ENCODE peak calls at places on chromosomes 11 and 22, in ten cellular contexts. M, S, H, O, Q, G, A, K, B and U are unnamed samples.

GRCh38 chr11:74134661-74135515 is 35.9 kb downstream of the C2CD3 start:
- DNase-seq in M (no peak), S (peak; percentile 16), H (no peak), O (no peak), Q (no peak), G (no peak), A (no peak), K (no peak), B (no peak), U (no peak)

GRCh38 chr22:21698430-21699329 is 32.9 kb downstream of the PPIL2 start:
- DNase-seq in M (no peak), S (no peak), H (no peak), O (no peak), Q (peak; percentile 47), G (peak; percentile 19), A (no peak), K (no peak), B (no peak), U (no peak)

GRCh38 chr22:22460635-22461034 is 47.9 kb downstream of the ZNF280B start:
- DNase-seq in M (no peak), S (peak; percentile 1), H (peak; percentile 6), O (no peak), Q (no peak), G (no peak), A (no peak), K (peak; percentile 24), B (no peak), U (no peak)

GRCh38 chr11:131129474-131129873 is 213.2 kb upstream of the SNX19 start:
- DNase-seq in M (no peak), S (no peak), H (no peak), O (no peak), Q (no peak), G (no peak), A (no peak), K (no peak), B (no peak), U (no peak)

GRCh38 chr11:70029831-70030811 is 48.0 kb upstream of the ANO1 start:
- DNase-seq in M (no peak), S (no peak), H (no peak), O (no peak), Q (no peak), G (no peak), A (no peak), K (no peak), B (no peak), U (peak; percentile 55)

GRCh38 chr11:21561589-21561988 is 631.3 kb upstream of the ANO5 start:
- DNase-seq in M (no peak), S (no peak), H (no peak), O (no peak), Q (no peak), G (no peak), A (no peak), K (no peak), B (no peak), U (no peak)

GRCh38 chr22:30701872-30702271 is 7.2 kb downstream of the OSBP2 start:
- DNase-seq in M (no peak), S (no peak), H (no peak), O (peak; percentile 10), Q (no peak), G (no peak), A (no peak), K (no peak), B (no peak), U (no peak)

GRCh38 chr22:38034278-38034882 is 22.8 kb upstream of the PICK1 start:
- DNase-seq in M (peak; percentile 78), S (peak; percentile 77), H (no peak), O (peak; percentile 81), Q (peak; percentile 89), G (peak; percentile 48), A (peak; percentile 80), K (no peak), B (no peak), U (no peak)

GRCh38 chr11:70944141-70944540 is 308.2 kb downstream of the SHANK2 start:
- DNase-seq in M (no peak), S (no peak), H (no peak), O (no peak), Q (no peak), G (no peak), A (no peak), K (no peak), B (no peak), U (no peak)

GRCh38 chr11:124935548-124936514 is at the start of gene HEPACAM:
- DNase-seq in M (peak; percentile 68), S (no peak), H (no peak), O (no peak), Q (no peak), G (no peak), A (peak; percentile 44), K (no peak), B (no peak), U (no peak)

GRCh38 chr11:64688534-64688982 is 34.4 kb downstream of the NRXN2 start:
- DNase-seq in M (peak; percentile 97), S (peak; percentile 71), H (peak; percentile 91), O (peak; percentile 50), Q (peak; percentile 87), G (peak; percentile 57), A (peak; percentile 96), K (peak; percentile 91), B (peak; percentile 90), U (peak; percentile 92)

GRCh38 chr11:114448749-114449484 is 9.7 kb downstream of the REXO2 start:
- DNase-seq in M (no peak), S (no peak), H (no peak), O (no peak), Q (peak; percentile 55), G (no peak), A (no peak), K (no peak), B (peak; percentile 2), U (no peak)

GRCh38 chr11:60658409-60658808 is 41.0 kb upstream of the MS4A8 start:
- DNase-seq in M (no peak), S (no peak), H (no peak), O (no peak), Q (no peak), G (no peak), A (no peak), K (no peak), B (peak; percentile 79), U (no peak)

GRCh38 chr22:27213291-27213690 is 555.9 kb downstream of the MIAT start:
- DNase-seq in M (no peak), S (no peak), H (no peak), O (no peak), Q (no peak), G (no peak), A (no peak), K (no peak), B (no peak), U (no peak)

GRCh38 chr11:124633355-124633754 is 10.7 kb downstream of the TBRG1 start:
- DNase-seq in M (no peak), S (no peak), H (peak; percentile 5), O (no peak), Q (no peak), G (no peak), A (no peak), K (peak; percentile 14), B (no peak), U (no peak)

GRCh38 chr11:66326261-66327111 is 9.6 kb upstream of the CD248 start:
- DNase-seq in M (no peak), S (no peak), H (peak; percentile 90), O (no peak), Q (no peak), G (no peak), A (no peak), K (no peak), B (no peak), U (no peak)

GRCh38 chr11:128409476-128409875 is 177.9 kb downstream of the ETS1 start:
- DNase-seq in M (no peak), S (no peak), H (no peak), O (peak; percentile 60), Q (peak; percentile 40), G (no peak), A (no peak), K (no peak), B (no peak), U (no peak)

GRCh38 chr22:39690901-39691620 is 120.5 kb downstream of the CACNA1I start:
- DNase-seq in M (no peak), S (no peak), H (no peak), O (no peak), Q (no peak), G (no peak), A (no peak), K (no peak), B (no peak), U (no peak)

GRCh38 chr11:95035316-95035715 is 10.3 kb downstream of the KDM4E start:
- DNase-seq in M (no peak), S (no peak), H (no peak), O (no peak), Q (no peak), G (no peak), A (no peak), K (no peak), B (peak; percentile 84), U (no peak)

GRCh38 chr11:66317322-66317765 is 500 bp upstream of the CD248 start:
- DNase-seq in M (no peak), S (no peak), H (peak; percentile 20), O (no peak), Q (peak; percentile 83), G (no peak), A (no peak), K (peak; percentile 77), B (no peak), U (no peak)

GRCh38 chr11:73648629-73649046 is 2.3 kb downstream of the PLEKHB1 start:
- DNase-seq in M (peak; percentile 37), S (no peak), H (no peak), O (no peak), Q (no peak), G (no peak), A (no peak), K (no peak), B (no peak), U (no peak)

GRCh38 chr22:46069518-46070214 is 80.7 kb upstream of the PPARA start:
- DNase-seq in M (peak; percentile 88), S (peak; percentile 81), H (peak; percentile 28), O (peak; percentile 54), Q (peak; percentile 94), G (peak; percentile 87), A (peak; percentile 82), K (no peak), B (peak; percentile 96), U (peak; percentile 94)

GRCh38 chr11:106961518-106961917 is 56.8 kb downstream of the GUCY1A2 start:
- DNase-seq in M (no peak), S (peak; percentile 94), H (no peak), O (peak; percentile 47), Q (peak; percentile 76), G (peak; percentile 78), A (no peak), K (no peak), B (no peak), U (no peak)

GRCh38 chr11:15816270-15816871 is 540.0 kb downstream of the SOX6 start:
- DNase-seq in M (no peak), S (peak; percentile 80), H (no peak), O (peak; percentile 72), Q (peak; percentile 88), G (no peak), A (no peak), K (no peak), B (no peak), U (no peak)

GRCh38 chr22:38177926-38178604 is 3.6 kb downstream of the PLA2G6 start:
- DNase-seq in M (peak; percentile 47), S (peak; percentile 50), H (no peak), O (peak; percentile 53), Q (peak; percentile 81), G (peak; percentile 78), A (peak; percentile 60), K (no peak), B (no peak), U (peak; percentile 81)

GRCh38 chr22:49404576-49405199 is 423.0 kb downstream of the BRD1 start:
- DNase-seq in M (no peak), S (no peak), H (no peak), O (no peak), Q (no peak), G (no peak), A (no peak), K (no peak), B (no peak), U (peak; percentile 37)

GRCh38 chr11:2886191-2886894 is 768 bp upstream of the CDKN1C start:
- DNase-seq in M (peak; percentile 54), S (no peak), H (no peak), O (no peak), Q (peak; percentile 34), G (no peak), A (no peak), K (no peak), B (no peak), U (no peak)

GRCh38 chr11:17504330-17505107 is 27.9 kb upstream of the ABCC8 start:
- DNase-seq in M (peak; percentile 60), S (peak; percentile 47), H (peak; percentile 76), O (peak; percentile 6), Q (peak; percentile 60), G (peak; percentile 30), A (peak; percentile 52), K (peak; percentile 80), B (peak; percentile 79), U (no peak)